ENCODE peak calls at places on chromosomes 1 and 21, in seven cellular contexts. A is mesendoderm, I is neural progenitor cell, Z is fibroblast of lung, E is mammary epithelial cell, M is mesenchymal stem cell, L is HCT116. U is an unnamed sample.

GRCh38 chr1:210582186-210582981 is 253.7 kb downstream of the HHAT start:
- DNase-seq in A (no peak), I (no peak), Z (no peak), E (no peak), M (no peak), L (no peak), U (no peak)

GRCh38 chr1:93360111-93360510 is 14.4 kb downstream of the DR1 start:
- DNase-seq in A (no peak), I (no peak), Z (no peak), E (no peak), M (no peak), L (no peak), U (no peak)

GRCh38 chr1:58718435-58718834 is 18.6 kb upstream of the MYSM1 start:
- DNase-seq in A (no peak), I (no peak), Z (no peak), E (no peak), M (peak; percentile 13), L (no peak), U (no peak)

GRCh38 chr21:36700295-36700960 is 1.5 kb downstream of the SIM2 start:
- DNase-seq in A (peak; percentile 23), I (peak; percentile 65), Z (no peak), E (no peak), M (no peak), L (no peak), U (no peak)

GRCh38 chr1:161702250-161702649 is 4.8 kb upstream of the FCRLA start:
- DNase-seq in A (no peak), I (no peak), Z (no peak), E (no peak), M (no peak), L (no peak), U (peak; percentile 25)

GRCh38 chr1:174197547-174197946 is 38.2 kb downstream of the RABGAP1L start:
- DNase-seq in A (no peak), I (no peak), Z (no peak), E (no peak), M (no peak), L (no peak), U (no peak)

GRCh38 chr1:47235280-47235679 is 3.3 kb upstream of the TAL1 start:
- DNase-seq in A (no peak), I (no peak), Z (no peak), E (no peak), M (no peak), L (no peak), U (no peak)

GRCh38 chr21:42113926-42114409 is 42.9 kb downstream of the UMODL1 start:
- DNase-seq in A (no peak), I (no peak), Z (no peak), E (peak; percentile 53), M (peak; percentile 24), L (no peak), U (peak; percentile 82)

GRCh38 chr1:59243544-59243943 is 53.4 kb upstream of the FGGY start:
- DNase-seq in A (no peak), I (no peak), Z (no peak), E (no peak), M (no peak), L (no peak), U (no peak)

GRCh38 chr1:228338521-228339051 is 68.0 kb downstream of the TRIM11 start:
- DNase-seq in A (no peak), I (no peak), Z (no peak), E (no peak), M (no peak), L (no peak), U (no peak)

GRCh38 chr1:14996133-14997050 is 157.2 kb upstream of the TMEM51 start:
- DNase-seq in A (peak; percentile 76), I (peak; percentile 54), Z (peak; percentile 79), E (peak; percentile 62), M (peak; percentile 96), L (peak; percentile 67), U (peak; percentile 50)

GRCh38 chr21:46285206-46285661 is at the start of gene MCM3AP:
- DNase-seq in A (no peak), I (no peak), Z (no peak), E (no peak), M (no peak), L (no peak), U (no peak)

GRCh38 chr21:46285761-46286667 is at the start of gene YBEY:
- DNase-seq in A (peak; percentile 96), I (peak; percentile 96), Z (peak; percentile 92), E (peak; percentile 91), M (peak; percentile 95), L (peak; percentile 81), U (peak; percentile 92)

GRCh38 chr21:46286668-46286982 is 483 bp downstream of the YBEY start:
- DNase-seq in A (no peak), I (peak; percentile 21), Z (no peak), E (no peak), M (no peak), L (no peak), U (no peak)

GRCh38 chr21:46284077-46284644 is 1.2 kb downstream of the MCM3AP start:
- DNase-seq in A (no peak), I (no peak), Z (no peak), E (no peak), M (no peak), L (no peak), U (peak; percentile 42)

DNA sequence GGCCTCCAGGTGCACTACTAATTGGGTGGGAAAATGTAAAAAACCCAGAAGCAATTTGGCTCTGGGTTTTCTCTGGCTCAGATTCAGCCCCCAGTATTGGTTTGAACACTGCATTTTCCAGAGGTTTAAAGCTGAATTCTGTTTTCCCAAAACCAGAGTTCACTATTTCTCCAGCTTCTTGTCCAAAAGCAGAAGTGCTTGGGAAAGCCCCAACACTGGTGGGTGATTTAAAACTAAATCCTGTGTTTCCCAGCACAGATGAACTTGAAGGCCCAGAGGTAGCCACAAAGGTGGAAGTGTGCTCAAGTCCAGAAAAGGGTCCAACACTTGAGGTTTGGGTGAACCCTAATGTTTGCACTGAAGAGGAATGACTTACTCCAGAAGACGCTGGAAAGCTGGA is 689 bp downstream of the MCM3AP start:
- DNase-seq in A (no peak), I (no peak), Z (no peak), E (no peak), M (no peak), L (no peak), U (no peak)
- H3K9ac ChIP-seq in A (peak overlapping the region; percentile 96), I (no peak overlapping the region), Z (no peak overlapping the region), E (peak overlapping the region; percentile 80), M (peak overlapping the region; percentile 96), L (peak overlapping the region; percentile 94), U (peak overlapping the region; percentile 34)

GRCh38 chr1:43800801-43801200 is 93.5 kb downstream of the ST3GAL3 start:
- DNase-seq in A (no peak), I (no peak), Z (peak; percentile 63), E (no peak), M (no peak), L (no peak), U (no peak)
- H3K4me2 ChIP-seq in A (no peak overlapping the region), I (no peak overlapping the region), Z (no peak overlapping the region), E (no peak overlapping the region), M (no peak overlapping the region), L (no peak overlapping the region), U (no peak overlapping the region)

DNA sequence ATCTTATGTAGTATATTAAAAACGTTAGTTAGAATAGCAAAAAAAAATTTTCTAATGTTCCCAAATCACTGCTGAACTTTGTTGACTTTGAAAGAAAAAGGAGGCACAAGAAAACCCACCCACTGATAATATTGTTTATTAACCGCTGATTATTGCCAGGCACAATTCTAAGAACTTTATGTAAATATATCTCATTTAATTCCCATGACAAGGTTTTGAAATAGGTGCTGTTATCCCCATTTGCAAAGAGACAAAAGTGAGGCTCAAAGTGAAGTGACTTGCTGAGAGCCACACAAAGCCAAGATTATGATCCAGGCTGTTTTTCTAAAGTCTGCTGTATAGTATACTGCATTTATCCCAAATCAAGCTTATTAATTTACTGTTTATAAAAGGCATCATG is 56.4 kb downstream of the SASS6 start:
- DNase-seq in A (no peak), I (no peak), Z (no peak), E (no peak), M (no peak), L (no peak), U (no peak)
- H3K36me3 ChIP-seq in A (peaks cover 6% of the 10 kb centered on the region), I (peaks cover 18% of the 10 kb centered on the region), Z (peaks cover 10% of the 10 kb centered on the region), E (peaks cover 31% of the 10 kb centered on the region), M (peaks cover 25% of the 10 kb centered on the region), L (peaks cover 35% of the 10 kb centered on the region), U (peaks cover 47% of the 10 kb centered on the region)

GRCh38 chr1:185663771-185664296 is 70.4 kb upstream of the HMCN1 start:
- DNase-seq in A (no peak), I (no peak), Z (no peak), E (no peak), M (no peak), L (no peak), U (no peak)
- H3K9ac ChIP-seq in A (no peak overlapping the region), I (no peak overlapping the region), Z (no peak overlapping the region), E (no peak overlapping the region), M (no peak overlapping the region), L (no peak overlapping the region), U (no peak overlapping the region)

GRCh38 chr1:101112051-101112770 is 86.6 kb upstream of the DPH5 start:
- DNase-seq in A (no peak), I (peak; percentile 3), Z (no peak), E (no peak), M (no peak), L (no peak), U (no peak)

GRCh38 chr1:101109791-101110190 is 84.2 kb upstream of the DPH5 start:
- DNase-seq in A (no peak), I (no peak), Z (no peak), E (no peak), M (no peak), L (no peak), U (no peak)

GRCh38 chr1:101115112-101115511 is 89.5 kb upstream of the DPH5 start:
- DNase-seq in A (no peak), I (no peak), Z (no peak), E (no peak), M (no peak), L (no peak), U (no peak)

GRCh38 chr1:101108123-101108522 is 82.5 kb upstream of the DPH5 start:
- DNase-seq in A (no peak), I (no peak), Z (no peak), E (peak; percentile 28), M (no peak), L (no peak), U (peak; percentile 45)

DNA sequence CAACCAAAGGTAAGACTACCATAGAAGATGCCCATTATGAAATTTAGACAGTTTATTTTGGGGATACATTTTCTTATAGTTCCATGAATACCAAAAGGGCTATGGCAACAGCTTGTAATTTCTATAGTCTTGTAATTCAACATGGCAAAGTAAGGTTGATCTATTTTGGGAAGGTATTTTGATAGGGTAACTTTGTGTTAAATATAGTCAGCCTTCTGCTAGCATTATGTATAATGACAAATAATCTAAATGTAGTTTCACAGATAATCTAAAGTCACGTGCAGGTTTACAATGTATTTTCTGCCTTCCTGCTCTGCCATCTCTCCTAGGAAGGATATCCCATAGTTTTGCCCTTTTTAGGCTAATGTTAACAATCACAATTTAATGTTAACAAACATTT is 85.9 kb upstream of the DPH5 start:
- DNase-seq in A (no peak), I (no peak), Z (no peak), E (no peak), M (no peak), L (no peak), U (no peak)
- H3K4me2 ChIP-seq in A (no peak overlapping the region), I (no peak overlapping the region), Z (no peak overlapping the region), E (no peak overlapping the region), M (no peak overlapping the region), L (no peak overlapping the region), U (no peak overlapping the region)

U was measured in PC-3.